ENCODE peak calls at places on chromosomes 1 and 21, in ten cellular contexts. R, K, E, U, O, M, V, F, S and L are unnamed samples.

GRCh38 chr1:93528416-93528815 is 80.5 kb downstream of the FNBP1L start:
- DNase-seq in R (no peak), K (no peak), E (no peak), U (no peak), O (no peak), M (no peak), V (no peak), F (no peak), S (no peak), L (no peak)

GRCh38 chr1:20307026-20307425 is 16.4 kb downstream of the VWA5B1 start:
- DNase-seq in R (no peak), K (no peak), E (no peak), U (no peak), O (no peak), M (no peak), V (no peak), F (no peak), S (no peak), L (no peak)

GRCh38 chr1:60222492-60223369 is 149.2 kb upstream of the C1orf87 start:
- DNase-seq in R (no peak), K (no peak), E (no peak), U (no peak), O (no peak), M (no peak), V (no peak), F (no peak), S (no peak), L (no peak)

GRCh38 chr1:89622895-89623294 is 10.0 kb upstream of the LRRC8C start:
- DNase-seq in R (no peak), K (no peak), E (no peak), U (no peak), O (no peak), M (no peak), V (no peak), F (peak; percentile 66), S (peak; percentile 22), L (peak; percentile 56)

GRCh38 chr1:245461681-245462080 is 306.9 kb downstream of the KIF26B start:
- DNase-seq in R (no peak), K (no peak), E (no peak), U (no peak), O (no peak), M (no peak), V (no peak), F (no peak), S (no peak), L (no peak)

GRCh38 chr1:208209286-208209685 is 34.9 kb downstream of the PLXNA2 start:
- DNase-seq in R (no peak), K (no peak), E (no peak), U (no peak), O (no peak), M (no peak), V (no peak), F (no peak), S (no peak), L (no peak)

GRCh38 chr1:115492880-115493279 is 148.9 kb upstream of the VANGL1 start:
- DNase-seq in R (no peak), K (peak; percentile 41), E (no peak), U (no peak), O (no peak), M (no peak), V (no peak), F (no peak), S (no peak), L (no peak)

GRCh38 chr1:39230261-39231190 is 26.0 kb downstream of the MACF1 start:
- DNase-seq in R (no peak), K (no peak), E (no peak), U (no peak), O (peak; percentile 25), M (peak; percentile 35), V (no peak), F (no peak), S (peak; percentile 76), L (no peak)

GRCh38 chr1:82059931-82060330 is 259.2 kb downstream of the ADGRL2 start:
- DNase-seq in R (no peak), K (no peak), E (no peak), U (no peak), O (no peak), M (no peak), V (no peak), F (no peak), S (no peak), L (no peak)

GRCh38 chr1:241998412-241998921 is 431 bp downstream of the MAP1LC3C start:
- DNase-seq in R (no peak), K (no peak), E (no peak), U (peak; percentile 70), O (peak; percentile 42), M (peak; percentile 80), V (peak; percentile 23), F (peak; percentile 84), S (peak; percentile 14), L (peak; percentile 47)

GRCh38 chr1:229514578-229515275 is 6.6 kb upstream of the NUP133 start:
- DNase-seq in R (peak; percentile 46), K (peak; percentile 47), E (peak; percentile 65), U (peak; percentile 60), O (peak; percentile 60), M (peak; percentile 78), V (peak; percentile 36), F (peak; percentile 82), S (peak; percentile 75), L (peak; percentile 69)

GRCh38 chr1:209627349-209628196 is 24.7 kb downstream of the LAMB3 start:
- DNase-seq in R (peak; percentile 40), K (no peak), E (peak; percentile 69), U (peak; percentile 93), O (peak; percentile 83), M (peak; percentile 83), V (peak; percentile 70), F (peak; percentile 79), S (peak; percentile 6), L (peak; percentile 63)

GRCh38 chr1:9145021-9145668 is 16.2 kb upstream of the GPR157 start:
- DNase-seq in R (no peak), K (no peak), E (no peak), U (no peak), O (no peak), M (peak; percentile 25), V (no peak), F (peak; percentile 23), S (no peak), L (no peak)

GRCh38 chr21:17396948-17397347 is 115.9 kb upstream of the CXADR start:
- DNase-seq in R (no peak), K (no peak), E (no peak), U (no peak), O (no peak), M (no peak), V (no peak), F (no peak), S (no peak), L (no peak)

GRCh38 chr1:56297948-56298347 is 281.4 kb downstream of the PLPP3 start:
- DNase-seq in R (no peak), K (no peak), E (no peak), U (no peak), O (no peak), M (no peak), V (no peak), F (no peak), S (no peak), L (no peak)

GRCh38 chr1:8015036-8015808 is 10.9 kb downstream of the ERRFI1 start:
- DNase-seq in R (peak; percentile 67), K (peak; percentile 73), E (peak; percentile 64), U (peak; percentile 33), O (peak; percentile 25), M (peak; percentile 49), V (peak; percentile 19), F (peak; percentile 91), S (peak; percentile 53), L (peak; percentile 59)

GRCh38 chr21:41768371-41769042 is 1.7 kb upstream of the RIPK4 start:
- DNase-seq in R (no peak), K (peak; percentile 77), E (peak; percentile 19), U (peak; percentile 60), O (no peak), M (no peak), V (no peak), F (peak; percentile 61), S (no peak), L (no peak)

GRCh38 chr1:45444609-45445131 is 46.3 kb downstream of the TESK2 start:
- DNase-seq in R (no peak), K (no peak), E (no peak), U (no peak), O (no peak), M (no peak), V (no peak), F (no peak), S (no peak), L (no peak)